ENCODE peak calls at places on chromosomes 1 and 21, in six cellular contexts. D, H, I, O, L and S are unnamed samples.

GRCh38 chr1:53183277-53183990 is 13.2 kb upstream of the CPT2 start:
- DNase-seq in O (no peak), H (peak; percentile 97), D (no peak), I (no peak), L (peak; percentile 86), S (peak; percentile 71)

GRCh38 chr1:203661572-203661971 is 34.9 kb downstream of the ATP2B4 start:
- DNase-seq in D (no peak), O (no peak), I (no peak), L (no peak), H (no peak), S (no peak)

GRCh38 chr1:24769656-24770651 is 24.7 kb downstream of the CLIC4 start:
- DNase-seq in I (no peak), H (peak; percentile 98), D (no peak), L (peak; percentile 43), O (no peak), S (peak; percentile 93)

GRCh38 chr21:14356771-14357170 is 26.2 kb downstream of the HSPA13 start:
- DNase-seq in H (no peak), D (no peak), O (no peak), I (no peak), L (no peak), S (no peak)

GRCh38 chr1:203168256-203168786 is 7.3 kb downstream of the MYBPH start:
- DNase-seq in O (no peak), H (no peak), D (no peak), L (no peak), I (no peak), S (no peak)

GRCh38 chr1:86068126-86068805 is 88.3 kb downstream of the COL24A1 start:
- DNase-seq in I (no peak), O (peak; percentile 45), D (no peak), L (no peak), H (peak; percentile 57), S (peak; percentile 23)

GRCh38 chr1:214019499-214019898 is 31.7 kb downstream of the PROX1 start:
- DNase-seq in D (no peak), I (no peak), L (no peak), O (no peak), H (no peak), S (no peak)

GRCh38 chr1:48414264-48414663 is 57.7 kb downstream of the SPATA6 start:
- DNase-seq in H (peak; percentile 15), L (no peak), I (no peak), D (no peak), O (peak; percentile 4), S (no peak)

GRCh38 chr1:18953656-18954259 is 2.7 kb downstream of the IFFO2 start:
- DNase-seq in O (no peak), D (no peak), H (no peak), I (no peak), L (no peak), S (no peak)

GRCh38 chr1:242187816-242188215 is 188.9 kb upstream of the MAP1LC3C start:
- DNase-seq in L (no peak), H (no peak), D (no peak), O (no peak), I (no peak), S (no peak)

GRCh38 chr21:41168391-41169257 is 664 bp downstream of the BACE2 start:
- DNase-seq in O (peak; percentile 65), D (peak; percentile 27), I (peak; percentile 62), L (peak; percentile 66), H (peak; percentile 68), S (peak; percentile 79)

GRCh38 chr1:208183977-208184901 is 59.9 kb downstream of the PLXNA2 start:
- DNase-seq in O (no peak), L (peak; percentile 85), D (no peak), I (no peak), H (peak; percentile 40), S (peak; percentile 97)

GRCh38 chr1:168321945-168322344 is 41.3 kb downstream of the TBX19 start:
- DNase-seq in D (peak; percentile 76), I (no peak), H (peak; percentile 41), O (no peak), L (peak; percentile 11), S (peak; percentile 54)

GRCh38 chr1:234589854-234590620 is 19.9 kb downstream of the IRF2BP2 start:
- DNase-seq in D (no peak), L (no peak), O (no peak), I (no peak), H (no peak), S (peak; percentile 33)

GRCh38 chr1:246727594-246727993 is 3.4 kb downstream of the SCCPDH start:
- DNase-seq in H (no peak), L (no peak), I (no peak), O (no peak), D (no peak), S (no peak)

GRCh38 chr1:229058716-229059115 is 212.2 kb upstream of the RAB4A start:
- DNase-seq in H (no peak), O (peak; percentile 13), D (no peak), I (no peak), L (no peak), S (no peak)

GRCh38 chr1:230069813-230070212 is 2.8 kb downstream of the GALNT2 start:
- DNase-seq in H (no peak), D (no peak), O (no peak), L (no peak), I (peak; percentile 35), S (no peak)
- H4K20me1 ChIP-seq in H (peaks cover 66% of the 10 kb centered on the region), D (peaks cover 12% of the 10 kb centered on the region), O (peaks cover 21% of the 10 kb centered on the region), L (peaks cover 61% of the 10 kb centered on the region), I (peaks cover 71% of the 10 kb centered on the region), S (peaks cover 14% of the 10 kb centered on the region)

DNA sequence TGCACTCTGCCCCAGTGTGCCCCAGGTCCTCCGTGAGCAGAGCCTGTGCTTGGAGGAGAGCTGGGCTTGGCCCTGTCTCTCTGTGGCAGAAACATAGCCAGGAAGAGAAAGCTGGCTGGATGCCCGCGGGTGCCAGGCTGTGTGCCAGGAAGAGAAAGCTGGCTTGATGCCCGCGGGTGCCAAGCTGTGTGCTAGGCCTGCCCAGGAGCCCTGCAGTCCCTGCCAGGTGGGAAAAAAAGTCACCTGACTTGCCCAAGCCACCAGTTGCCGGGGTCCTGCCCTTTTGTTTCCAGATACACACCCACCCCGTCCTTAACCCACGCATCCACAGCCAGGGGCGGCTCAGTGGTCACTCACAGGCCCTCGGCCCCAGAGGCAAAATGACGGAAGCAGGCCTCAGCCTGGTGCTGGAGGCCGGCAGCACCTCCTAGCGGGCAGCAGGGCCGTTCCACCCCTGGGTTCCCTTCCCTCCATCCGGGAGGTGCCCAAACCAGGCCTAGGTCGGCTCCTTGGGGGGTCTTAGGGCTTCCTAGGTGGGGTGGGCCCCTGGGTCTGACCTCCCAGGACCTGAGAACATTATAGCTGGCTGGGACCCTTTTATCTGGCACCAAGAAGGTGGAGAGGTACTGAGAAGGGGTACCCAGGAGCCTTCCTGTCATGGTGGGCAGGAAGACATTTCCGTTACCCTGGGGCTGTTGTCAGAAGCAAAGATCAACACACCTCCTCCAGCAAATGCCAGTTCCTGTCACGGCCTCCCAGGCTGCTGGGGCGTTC is 9.1 kb downstream of the ITGB2 start:
- DNase-seq in O (no peak), I (no peak), L (no peak), D (no peak), H (no peak), S (no peak)
- H3K4me2 ChIP-seq in O (no peak overlapping the region), I (no peak overlapping the region), L (no peak overlapping the region), D (no peak overlapping the region), H (no peak overlapping the region), S (no peak overlapping the region)

GRCh38 chr1:113657556-113658063 is 101.7 kb downstream of the PHTF1 start:
- DNase-seq in D (peak; percentile 9), I (no peak), L (no peak), O (no peak), H (no peak), S (no peak)

GRCh38 chr1:113659010-113659409 is 100.3 kb downstream of the PHTF1 start:
- DNase-seq in H (no peak), L (no peak), D (no peak), I (no peak), O (no peak), S (no peak)

GRCh38 chr1:113662097-113662496 is 97.2 kb downstream of the PHTF1 start:
- DNase-seq in O (no peak), D (no peak), H (peak; percentile 15), L (no peak), I (no peak), S (no peak)

GRCh38 chr1:113657126-113657525 is 102.2 kb downstream of the PHTF1 start:
- DNase-seq in I (no peak), L (no peak), H (no peak), D (peak; percentile 51), O (no peak), S (no peak)

DNA sequence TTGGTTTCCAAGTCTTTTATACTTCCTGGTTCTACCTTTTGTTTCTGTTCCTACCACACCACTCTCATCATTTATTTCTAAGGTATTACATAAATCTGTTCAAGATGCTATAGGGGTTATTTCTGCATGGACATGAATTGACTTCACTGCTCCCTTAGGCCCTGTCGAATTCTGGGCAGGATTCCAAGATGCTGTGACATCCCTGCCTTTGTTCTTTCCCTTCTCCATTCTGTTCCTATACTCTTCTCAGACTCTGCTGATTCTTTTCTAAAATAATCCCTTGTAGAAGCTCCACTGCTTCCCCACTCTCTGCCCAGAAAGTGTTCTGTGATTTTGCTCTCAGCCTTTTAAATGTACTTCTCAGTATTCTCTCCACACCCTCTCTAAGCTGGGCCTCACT is 99.2 kb downstream of the PHTF1 start:
- DNase-seq in D (no peak), I (no peak), H (no peak), L (no peak), O (no peak), S (no peak)
- H3K27ac ChIP-seq in D (no peak overlapping the region), I (no peak overlapping the region), H (no peak overlapping the region), L (no peak overlapping the region), O (no peak overlapping the region), S (no peak overlapping the region)

GRCh38 chr1:107877092-107877491 is 87.9 kb downstream of the VAV3 start:
- DNase-seq in D (no peak), I (no peak), O (no peak), H (peak; percentile 21), L (no peak), S (peak; percentile 82)
- H4K20me1 ChIP-seq in D (no peaks in the 10 kb centered on the region), I (no peaks in the 10 kb centered on the region), O (no peaks in the 10 kb centered on the region), H (no peaks in the 10 kb centered on the region), L (no peaks in the 10 kb centered on the region), S (no peaks in the 10 kb centered on the region)

DNA sequence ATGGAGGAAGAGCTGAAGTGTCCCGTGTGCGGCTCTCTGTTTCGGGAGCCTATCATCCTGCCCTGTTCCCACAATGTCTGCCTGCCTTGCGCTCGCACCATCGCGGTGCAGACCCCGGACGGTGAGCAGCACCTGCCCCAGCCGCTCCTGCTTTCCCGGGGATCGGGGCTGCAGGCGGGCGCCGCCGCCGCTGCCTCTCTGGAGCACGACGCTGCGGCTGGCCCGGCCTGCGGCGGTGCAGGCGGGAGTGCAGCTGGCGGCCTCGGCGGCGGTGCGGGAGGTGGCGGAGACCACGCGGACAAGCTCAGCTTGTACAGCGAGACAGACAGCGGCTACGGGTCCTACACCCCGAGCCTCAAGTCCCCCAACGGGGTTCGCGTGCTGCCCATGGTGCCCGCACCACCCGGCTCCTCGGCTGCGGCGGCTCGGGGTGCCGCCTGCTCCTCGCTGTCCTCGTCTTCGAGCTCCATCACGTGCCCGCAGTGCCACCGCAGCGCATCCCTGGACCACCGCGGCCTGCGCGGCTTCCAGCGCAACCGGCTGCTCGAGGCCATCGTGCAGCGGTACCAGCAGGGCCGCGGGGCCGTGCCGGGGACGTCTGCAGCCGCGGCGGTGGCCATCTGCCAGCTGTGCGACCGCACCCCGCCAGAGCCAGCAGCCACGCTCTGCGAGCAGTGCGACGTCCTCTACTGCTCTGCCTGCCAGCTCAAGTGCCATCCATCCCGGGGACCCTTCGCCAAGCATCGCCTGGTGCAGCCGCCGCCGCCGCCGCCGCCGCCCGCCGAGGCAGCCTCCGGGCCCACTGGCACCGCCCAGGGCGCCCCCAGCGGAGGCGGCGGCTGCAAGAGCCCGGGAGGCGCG is 1.3 kb downstream of the TRIM67 start:
- DNase-seq in H (no peak), I (peak; percentile 60), D (no peak), L (no peak), O (peak; percentile 51), S (peak; percentile 14)
- H3K4me2 ChIP-seq in H (peak overlapping the region; percentile 50), I (peak overlapping the region; percentile 89), D (no peak overlapping the region), L (peak overlapping the region; percentile 98), O (peak overlapping the region; percentile 91), S (peak overlapping the region; percentile 51)

GRCh38 chr1:63698001-63698838 is 75.6 kb upstream of the ROR1 start:
- DNase-seq in H (peak; percentile 33), O (no peak), I (no peak), L (peak; percentile 46), D (no peak), S (peak; percentile 64)
- H3K27ac ChIP-seq in H (no peak overlapping the region), O (no peak overlapping the region), I (no peak overlapping the region), L (peak overlapping the region; percentile 29), D (no peak overlapping the region), S (no peak overlapping the region)